ENCODE peak calls at places on chromosomes 6 and 20, in eight cellular contexts. One of them, this sample, is unnamed.

GRCh38 chr6:27866370-27867050 is 45.7 kb downstream of the OR2B2 start:
- DNase-seq in stimulated activated CD8-positive, alpha-beta memory T cell treated with anti-CD3 and anti-CD28 coated beads, Interleukin-4, amount 100 ng/mL, for 24 hours: no peak
- DNase-seq in heart left ventricle: no peak
- DNase-seq in NCI-H1105: peak; percentile 69
- DNase-seq in testis: no peak
- DNase-seq in GM12891: no peak
- DNase-seq in amygdala: no peak
- DNase-seq in fibroblast of lung: peak; percentile 72
- DNase-seq in this sample: no peak

GRCh38 chr6:3765415-3765814 is 13.9 kb upstream of the PXDC1 start:
- DNase-seq in stimulated activated CD8-positive, alpha-beta memory T cell treated with anti-CD3 and anti-CD28 coated beads, Interleukin-4, amount 100 ng/mL, for 24 hours: no peak
- DNase-seq in heart left ventricle: no peak
- DNase-seq in NCI-H1105: no peak
- DNase-seq in testis: no peak
- DNase-seq in GM12891: no peak
- DNase-seq in amygdala: no peak
- DNase-seq in fibroblast of lung: no peak
- DNase-seq in this sample: no peak

GRCh38 chr6:39054577-39055142 is 6.1 kb downstream of the GLP1R start:
- DNase-seq in stimulated activated CD8-positive, alpha-beta memory T cell treated with anti-CD3 and anti-CD28 coated beads, Interleukin-4, amount 100 ng/mL, for 24 hours: no peak
- DNase-seq in heart left ventricle: no peak
- DNase-seq in NCI-H1105: no peak
- DNase-seq in testis: no peak
- DNase-seq in GM12891: no peak
- DNase-seq in amygdala: no peak
- DNase-seq in fibroblast of lung: no peak
- DNase-seq in this sample: no peak

GRCh38 chr20:38412877-38413577 is 22.1 kb downstream of the SNHG17 start:
- DNase-seq in stimulated activated CD8-positive, alpha-beta memory T cell treated with anti-CD3 and anti-CD28 coated beads, Interleukin-4, amount 100 ng/mL, for 24 hours: no peak
- DNase-seq in heart left ventricle: no peak
- DNase-seq in NCI-H1105: no peak
- DNase-seq in testis: no peak
- DNase-seq in GM12891: no peak
- DNase-seq in amygdala: no peak
- DNase-seq in fibroblast of lung: peak; percentile 24
- DNase-seq in this sample: no peak

GRCh38 chr20:50269111-50270033 is 78.7 kb downstream of the CEBPB start:
- DNase-seq in stimulated activated CD8-positive, alpha-beta memory T cell treated with anti-CD3 and anti-CD28 coated beads, Interleukin-4, amount 100 ng/mL, for 24 hours: no peak
- DNase-seq in heart left ventricle: no peak
- DNase-seq in NCI-H1105: no peak
- DNase-seq in testis: no peak
- DNase-seq in GM12891: no peak
- DNase-seq in amygdala: no peak
- DNase-seq in fibroblast of lung: no peak
- DNase-seq in this sample: no peak

GRCh38 chr6:136066005-136066404 is 184.1 kb downstream of the MTFR2 start:
- DNase-seq in stimulated activated CD8-positive, alpha-beta memory T cell treated with anti-CD3 and anti-CD28 coated beads, Interleukin-4, amount 100 ng/mL, for 24 hours: no peak
- DNase-seq in heart left ventricle: no peak
- DNase-seq in NCI-H1105: no peak
- DNase-seq in testis: no peak
- DNase-seq in GM12891: no peak
- DNase-seq in amygdala: no peak
- DNase-seq in fibroblast of lung: peak; percentile 41
- DNase-seq in this sample: no peak

GRCh38 chr6:133130863-133131262 is 110.3 kb upstream of the EYA4 start:
- DNase-seq in stimulated activated CD8-positive, alpha-beta memory T cell treated with anti-CD3 and anti-CD28 coated beads, Interleukin-4, amount 100 ng/mL, for 24 hours: no peak
- DNase-seq in heart left ventricle: peak; percentile 77
- DNase-seq in NCI-H1105: no peak
- DNase-seq in testis: peak; percentile 20
- DNase-seq in GM12891: no peak
- DNase-seq in amygdala: no peak
- DNase-seq in fibroblast of lung: peak; percentile 84
- DNase-seq in this sample: peak; percentile 91

GRCh38 chr6:4599924-4600323 is 176.3 kb upstream of the CDYL start:
- DNase-seq in stimulated activated CD8-positive, alpha-beta memory T cell treated with anti-CD3 and anti-CD28 coated beads, Interleukin-4, amount 100 ng/mL, for 24 hours: no peak
- DNase-seq in heart left ventricle: no peak
- DNase-seq in NCI-H1105: no peak
- DNase-seq in testis: no peak
- DNase-seq in GM12891: no peak
- DNase-seq in amygdala: no peak
- DNase-seq in fibroblast of lung: peak; percentile 93
- DNase-seq in this sample: no peak

GRCh38 chr20:10111144-10111771 is 76.5 kb downstream of the ANKEF1 start:
- DNase-seq in stimulated activated CD8-positive, alpha-beta memory T cell treated with anti-CD3 and anti-CD28 coated beads, Interleukin-4, amount 100 ng/mL, for 24 hours: no peak
- DNase-seq in heart left ventricle: no peak
- DNase-seq in NCI-H1105: no peak
- DNase-seq in testis: no peak
- DNase-seq in GM12891: no peak
- DNase-seq in amygdala: no peak
- DNase-seq in fibroblast of lung: no peak
- DNase-seq in this sample: no peak

GRCh38 chr6:106134087-106134770 is 48.1 kb downstream of the PRDM1 start:
- DNase-seq in stimulated activated CD8-positive, alpha-beta memory T cell treated with anti-CD3 and anti-CD28 coated beads, Interleukin-4, amount 100 ng/mL, for 24 hours: no peak
- DNase-seq in heart left ventricle: no peak
- DNase-seq in NCI-H1105: no peak
- DNase-seq in testis: no peak
- DNase-seq in GM12891: no peak
- DNase-seq in amygdala: no peak
- DNase-seq in fibroblast of lung: no peak
- DNase-seq in this sample: no peak

GRCh38 chr20:19552144-19552895 is 205.7 kb upstream of the RIN2 start:
- DNase-seq in stimulated activated CD8-positive, alpha-beta memory T cell treated with anti-CD3 and anti-CD28 coated beads, Interleukin-4, amount 100 ng/mL, for 24 hours: no peak
- DNase-seq in heart left ventricle: no peak
- DNase-seq in NCI-H1105: no peak
- DNase-seq in testis: peak; percentile 79
- DNase-seq in GM12891: no peak
- DNase-seq in amygdala: no peak
- DNase-seq in fibroblast of lung: peak; percentile 3
- DNase-seq in this sample: no peak

GRCh38 chr6:1580109-1580508 is 29.6 kb upstream of the FOXC1 start:
- DNase-seq in stimulated activated CD8-positive, alpha-beta memory T cell treated with anti-CD3 and anti-CD28 coated beads, Interleukin-4, amount 100 ng/mL, for 24 hours: no peak
- DNase-seq in heart left ventricle: no peak
- DNase-seq in NCI-H1105: no peak
- DNase-seq in testis: no peak
- DNase-seq in GM12891: no peak
- DNase-seq in amygdala: no peak
- DNase-seq in fibroblast of lung: peak; percentile 27
- DNase-seq in this sample: no peak

GRCh38 chr6:160269771-160270170 is 11.2 kb upstream of the SLC22A2 start:
- DNase-seq in stimulated activated CD8-positive, alpha-beta memory T cell treated with anti-CD3 and anti-CD28 coated beads, Interleukin-4, amount 100 ng/mL, for 24 hours: no peak
- DNase-seq in heart left ventricle: no peak
- DNase-seq in NCI-H1105: no peak
- DNase-seq in testis: no peak
- DNase-seq in GM12891: no peak
- DNase-seq in amygdala: no peak
- DNase-seq in fibroblast of lung: no peak
- DNase-seq in this sample: no peak

GRCh38 chr20:57117296-57117695 is 149.1 kb downstream of the BMP7 start:
- DNase-seq in stimulated activated CD8-positive, alpha-beta memory T cell treated with anti-CD3 and anti-CD28 coated beads, Interleukin-4, amount 100 ng/mL, for 24 hours: no peak
- DNase-seq in heart left ventricle: no peak
- DNase-seq in NCI-H1105: no peak
- DNase-seq in testis: no peak
- DNase-seq in GM12891: no peak
- DNase-seq in amygdala: no peak
- DNase-seq in fibroblast of lung: no peak
- DNase-seq in this sample: no peak

GRCh38 chr20:33945391-33946079 is 48.2 kb upstream of the RALY start:
- DNase-seq in stimulated activated CD8-positive, alpha-beta memory T cell treated with anti-CD3 and anti-CD28 coated beads, Interleukin-4, amount 100 ng/mL, for 24 hours: no peak
- DNase-seq in heart left ventricle: no peak
- DNase-seq in NCI-H1105: no peak
- DNase-seq in testis: no peak
- DNase-seq in GM12891: no peak
- DNase-seq in amygdala: peak; percentile 38
- DNase-seq in fibroblast of lung: peak; percentile 65
- DNase-seq in this sample: no peak

GRCh38 chr6:38080349-38080748 is 260.8 kb downstream of the ZFAND3 start:
- DNase-seq in stimulated activated CD8-positive, alpha-beta memory T cell treated with anti-CD3 and anti-CD28 coated beads, Interleukin-4, amount 100 ng/mL, for 24 hours: no peak
- DNase-seq in heart left ventricle: no peak
- DNase-seq in NCI-H1105: no peak
- DNase-seq in testis: no peak
- DNase-seq in GM12891: no peak
- DNase-seq in amygdala: no peak
- DNase-seq in fibroblast of lung: peak; percentile 43
- DNase-seq in this sample: no peak

GRCh38 chr20:7346026-7346425 is 578.5 kb downstream of the BMP2 start:
- DNase-seq in stimulated activated CD8-positive, alpha-beta memory T cell treated with anti-CD3 and anti-CD28 coated beads, Interleukin-4, amount 100 ng/mL, for 24 hours: no peak
- DNase-seq in heart left ventricle: no peak
- DNase-seq in NCI-H1105: no peak
- DNase-seq in testis: no peak
- DNase-seq in GM12891: no peak
- DNase-seq in amygdala: no peak
- DNase-seq in fibroblast of lung: no peak
- DNase-seq in this sample: no peak

GRCh38 chr20:25005220-25005619 is 12.7 kb upstream of the APMAP start:
- DNase-seq in stimulated activated CD8-positive, alpha-beta memory T cell treated with anti-CD3 and anti-CD28 coated beads, Interleukin-4, amount 100 ng/mL, for 24 hours: no peak
- DNase-seq in heart left ventricle: no peak
- DNase-seq in NCI-H1105: no peak
- DNase-seq in testis: no peak
- DNase-seq in GM12891: no peak
- DNase-seq in amygdala: no peak
- DNase-seq in fibroblast of lung: peak; percentile 11
- DNase-seq in this sample: no peak

GRCh38 chr20:19056909-19057308 is 155.5 kb upstream of the SLC24A3 start:
- DNase-seq in stimulated activated CD8-positive, alpha-beta memory T cell treated with anti-CD3 and anti-CD28 coated beads, Interleukin-4, amount 100 ng/mL, for 24 hours: no peak
- DNase-seq in heart left ventricle: no peak
- DNase-seq in NCI-H1105: no peak
- DNase-seq in testis: peak; percentile 40
- DNase-seq in GM12891: no peak
- DNase-seq in amygdala: no peak
- DNase-seq in fibroblast of lung: no peak
- DNase-seq in this sample: no peak

GRCh38 chr6:155077784-155078183 is 82.7 kb downstream of the TIAM2 start:
- DNase-seq in stimulated activated CD8-positive, alpha-beta memory T cell treated with anti-CD3 and anti-CD28 coated beads, Interleukin-4, amount 100 ng/mL, for 24 hours: no peak
- DNase-seq in heart left ventricle: no peak
- DNase-seq in NCI-H1105: no peak
- DNase-seq in testis: no peak
- DNase-seq in GM12891: no peak
- DNase-seq in amygdala: no peak
- DNase-seq in fibroblast of lung: no peak
- DNase-seq in this sample: no peak

This sample was measured in gastrocnemius medialis.